ENCODE peak calls at places on chromosomes 2 and 18, in four cellular contexts. One of them, this sample, is unnamed.

GRCh38 chr2:48452108-48452507 is 77.8 kb upstream of the STON1 start:
- DNase-seq in AG04450: no peak
- DNase-seq in lower lobe of right lung: no peak
- DNase-seq in left ventricle myocardium inferior: no peak
- DNase-seq in this sample: no peak

GRCh38 chr18:69494841-69495240 is 94.2 kb downstream of the DOK6 start:
- DNase-seq in AG04450: no peak
- DNase-seq in lower lobe of right lung: no peak
- DNase-seq in left ventricle myocardium inferior: no peak
- DNase-seq in this sample: no peak

GRCh38 chr2:118750959-118751565 is 96.4 kb downstream of the EN1 start:
- DNase-seq in AG04450: no peak
- DNase-seq in lower lobe of right lung: no peak
- DNase-seq in left ventricle myocardium inferior: no peak
- DNase-seq in this sample: no peak

GRCh38 chr2:63537306-63537705 is 51.0 kb downstream of the WDPCP start:
- DNase-seq in AG04450: no peak
- DNase-seq in lower lobe of right lung: no peak
- DNase-seq in left ventricle myocardium inferior: no peak
- DNase-seq in this sample: no peak

GRCh38 chr2:39730685-39731302 is 48.3 kb downstream of the THUMPD2 start:
- DNase-seq in AG04450: no peak
- DNase-seq in lower lobe of right lung: no peak
- DNase-seq in left ventricle myocardium inferior: no peak
- DNase-seq in this sample: no peak

GRCh38 chr18:9495916-9496540 is 20.7 kb downstream of the RALBP1 start:
- DNase-seq in AG04450: no peak
- DNase-seq in lower lobe of right lung: no peak
- DNase-seq in left ventricle myocardium inferior: no peak
- DNase-seq in this sample: no peak

GRCh38 chr2:36277146-36277808 is 78.3 kb upstream of the CRIM1 start:
- DNase-seq in AG04450: peak
- DNase-seq in lower lobe of right lung: no peak
- DNase-seq in left ventricle myocardium inferior: no peak
- DNase-seq in this sample: peak

GRCh38 chr18:22267697-22268096 is 98.3 kb downstream of the GATA6 start:
- DNase-seq in AG04450: no peak
- DNase-seq in lower lobe of right lung: no peak
- DNase-seq in left ventricle myocardium inferior: peak
- DNase-seq in this sample: no peak

GRCh38 chr2:96843538-96844268 is at the start of gene ANKRD23:
- DNase-seq in AG04450: no peak
- DNase-seq in lower lobe of right lung: no peak
- DNase-seq in left ventricle myocardium inferior: no peak
- DNase-seq in this sample: no peak

GRCh38 chr2:14614011-14614410 is 18.5 kb upstream of the LRATD1 start:
- DNase-seq in AG04450: no peak
- DNase-seq in lower lobe of right lung: no peak
- DNase-seq in left ventricle myocardium inferior: no peak
- DNase-seq in this sample: no peak

GRCh38 chr2:115650827-115651226 is 1208.4 kb downstream of the DPP10 start:
- DNase-seq in AG04450: no peak
- DNase-seq in lower lobe of right lung: no peak
- DNase-seq in left ventricle myocardium inferior: no peak
- DNase-seq in this sample: no peak

GRCh38 chr2:207692206-207693065 is 19.0 kb upstream of the CCNYL1 start:
- DNase-seq in AG04450: no peak
- DNase-seq in lower lobe of right lung: peak
- DNase-seq in left ventricle myocardium inferior: no peak
- DNase-seq in this sample: no peak

GRCh38 chr2:49860170-49860569 is 705.9 kb upstream of the FSHR start:
- DNase-seq in AG04450: no peak
- DNase-seq in lower lobe of right lung: no peak
- DNase-seq in left ventricle myocardium inferior: no peak
- DNase-seq in this sample: no peak

GRCh38 chr2:80242355-80242910 is 62.1 kb downstream of the LRRTM1 start:
- DNase-seq in AG04450: no peak
- DNase-seq in lower lobe of right lung: no peak
- DNase-seq in left ventricle myocardium inferior: peak
- DNase-seq in this sample: no peak

GRCh38 chr2:8886876-8887275 is 49.5 kb upstream of the KIDINS220 start:
- DNase-seq in AG04450: no peak
- DNase-seq in lower lobe of right lung: no peak
- DNase-seq in left ventricle myocardium inferior: no peak
- DNase-seq in this sample: no peak

GRCh38 chr2:235493402-235493774 is 455 bp upstream of the AGAP1 start:
- DNase-seq in AG04450: no peak
- DNase-seq in lower lobe of right lung: peak
- DNase-seq in left ventricle myocardium inferior: no peak
- DNase-seq in this sample: no peak

GRCh38 chr2:148876589-148877402 is 1.8 kb downstream of the KIF5C start:
- DNase-seq in AG04450: no peak
- DNase-seq in lower lobe of right lung: peak
- DNase-seq in left ventricle myocardium inferior: no peak
- DNase-seq in this sample: no peak

GRCh38 chr2:128317186-128317897 is 1.3 kb downstream of the HS6ST1 start:
- DNase-seq in AG04450: no peak
- DNase-seq in lower lobe of right lung: peak
- DNase-seq in left ventricle myocardium inferior: no peak
- DNase-seq in this sample: no peak

GRCh38 chr2:70785137-70785911 is 5.1 kb downstream of the FIGLA start:
- DNase-seq in AG04450: no peak
- DNase-seq in lower lobe of right lung: no peak
- DNase-seq in left ventricle myocardium inferior: no peak
- DNase-seq in this sample: no peak

GRCh38 chr2:240151477-240152031 is 11.1 kb upstream of the OTOS start:
- DNase-seq in AG04450: no peak
- DNase-seq in lower lobe of right lung: peak
- DNase-seq in left ventricle myocardium inferior: peak
- DNase-seq in this sample: no peak

GRCh38 chr2:64807417-64807816 is 153.7 kb upstream of the SERTAD2 start:
- DNase-seq in AG04450: peak
- DNase-seq in lower lobe of right lung: peak
- DNase-seq in left ventricle myocardium inferior: no peak
- DNase-seq in this sample: peak

GRCh38 chr2:84906108-84906899 is 848 bp downstream of the TMSB10 start:
- DNase-seq in AG04450: no peak
- DNase-seq in lower lobe of right lung: peak
- DNase-seq in left ventricle myocardium inferior: peak
- DNase-seq in this sample: no peak

GRCh38 chr2:221431477-221431876 is 140.6 kb downstream of the EPHA4 start:
- DNase-seq in AG04450: no peak
- DNase-seq in lower lobe of right lung: no peak
- DNase-seq in left ventricle myocardium inferior: no peak
- DNase-seq in this sample: no peak

GRCh38 chr2:232890896-232891601 is 21.0 kb downstream of the SNORC start:
- DNase-seq in AG04450: no peak
- DNase-seq in lower lobe of right lung: peak
- DNase-seq in left ventricle myocardium inferior: peak
- DNase-seq in this sample: no peak

GRCh38 chr2:229901819-229902218 is 20.0 kb downstream of the TRIP12 start:
- DNase-seq in AG04450: no peak
- DNase-seq in lower lobe of right lung: no peak
- DNase-seq in left ventricle myocardium inferior: no peak
- DNase-seq in this sample: peak

GRCh38 chr2:19425419-19425818 is 67.0 kb upstream of the OSR1 start:
- DNase-seq in AG04450: no peak
- DNase-seq in lower lobe of right lung: no peak
- DNase-seq in left ventricle myocardium inferior: no peak
- DNase-seq in this sample: no peak

GRCh38 chr2:46988733-46989481 is 73.3 kb upstream of the MCFD2 start:
- DNase-seq in AG04450: no peak
- DNase-seq in lower lobe of right lung: no peak
- DNase-seq in left ventricle myocardium inferior: no peak
- DNase-seq in this sample: no peak

GRCh38 chr2:239264838-239265651 is 135.8 kb downstream of the HDAC4 start:
- DNase-seq in AG04450: no peak
- DNase-seq in lower lobe of right lung: no peak
- DNase-seq in left ventricle myocardium inferior: no peak
- DNase-seq in this sample: no peak

GRCh38 chr2:127197475-127198385 is 22.4 kb downstream of the CYP27C1 start:
- DNase-seq in AG04450: no peak
- DNase-seq in lower lobe of right lung: peak
- DNase-seq in left ventricle myocardium inferior: peak
- DNase-seq in this sample: no peak

GRCh38 chr2:28601612-28602011 is 105.8 kb downstream of the PLB1 start:
- DNase-seq in AG04450: no peak
- DNase-seq in lower lobe of right lung: peak
- DNase-seq in left ventricle myocardium inferior: no peak
- DNase-seq in this sample: no peak
- TF ChIP-seq CTCF in AG04450: no peak
- TF ChIP-seq CTCF in lower lobe of right lung: no peak
- TF ChIP-seq CTCF in left ventricle myocardium inferior: no peak
- TF ChIP-seq CTCF in this sample: no peak

DNA sequence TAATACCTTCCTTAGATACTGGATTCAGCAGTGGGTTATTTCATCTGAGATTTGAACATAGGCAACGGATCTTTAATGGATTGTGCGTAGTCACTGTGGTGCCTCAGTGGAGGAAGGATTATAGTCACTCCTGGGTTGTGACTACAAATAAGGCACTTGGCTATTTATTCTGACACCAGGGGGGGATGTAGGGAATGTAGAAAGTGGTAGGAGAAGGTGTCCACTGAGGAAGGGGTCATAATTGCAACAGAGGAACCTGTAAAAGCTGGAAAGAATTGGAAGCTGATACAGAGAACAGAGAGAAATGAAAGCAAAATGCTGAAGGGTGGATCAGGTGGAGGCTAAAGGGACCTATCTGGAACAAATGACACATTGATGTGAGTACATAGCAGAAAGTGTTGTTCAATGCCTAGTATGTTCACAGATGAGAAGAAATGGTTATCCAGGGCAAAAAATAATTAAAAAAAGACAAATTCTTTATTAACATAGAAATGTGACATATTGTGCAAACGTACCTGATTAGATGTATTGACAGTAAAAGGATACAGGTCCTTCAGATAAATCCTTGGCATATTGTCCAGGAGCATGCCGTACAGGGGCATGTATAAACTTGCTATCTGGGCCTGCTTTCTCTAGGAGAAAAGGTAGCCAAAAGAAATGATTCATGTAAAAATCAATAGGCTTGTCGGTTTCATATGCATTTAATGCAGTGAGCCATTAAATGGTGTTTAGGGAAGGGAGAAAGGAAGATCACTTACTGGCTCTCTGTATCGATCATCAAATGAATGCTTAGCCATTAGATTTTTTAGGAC is 91.2 kb upstream of the CCDC195 start:
- DNase-seq in AG04450: no peak
- DNase-seq in lower lobe of right lung: no peak
- DNase-seq in left ventricle myocardium inferior: no peak
- DNase-seq in this sample: no peak
- TF ChIP-seq CTCF in AG04450: peak
- TF ChIP-seq CTCF in lower lobe of right lung: no peak
- TF ChIP-seq CTCF in left ventricle myocardium inferior: no peak
- TF ChIP-seq CTCF in this sample: no peak

GRCh38 chr2:184599054-184599874 is 935 bp downstream of the ZNF804A start:
- DNase-seq in AG04450: no peak
- DNase-seq in lower lobe of right lung: no peak
- DNase-seq in left ventricle myocardium inferior: no peak
- DNase-seq in this sample: no peak

GRCh38 chr2:184597996-184598312 is 375 bp upstream of the ZNF804A start:
- DNase-seq in AG04450: no peak
- DNase-seq in lower lobe of right lung: no peak
- DNase-seq in left ventricle myocardium inferior: no peak
- DNase-seq in this sample: no peak

GRCh38 chr2:184598313-184599053 is at the start of gene ZNF804A:
- DNase-seq in AG04450: no peak
- DNase-seq in lower lobe of right lung: peak
- DNase-seq in left ventricle myocardium inferior: peak
- DNase-seq in this sample: no peak

GRCh38 chr2:184597571-184597980 is 753 bp upstream of the ZNF804A start:
- DNase-seq in AG04450: no peak
- DNase-seq in lower lobe of right lung: peak
- DNase-seq in left ventricle myocardium inferior: peak
- DNase-seq in this sample: no peak

DNA sequence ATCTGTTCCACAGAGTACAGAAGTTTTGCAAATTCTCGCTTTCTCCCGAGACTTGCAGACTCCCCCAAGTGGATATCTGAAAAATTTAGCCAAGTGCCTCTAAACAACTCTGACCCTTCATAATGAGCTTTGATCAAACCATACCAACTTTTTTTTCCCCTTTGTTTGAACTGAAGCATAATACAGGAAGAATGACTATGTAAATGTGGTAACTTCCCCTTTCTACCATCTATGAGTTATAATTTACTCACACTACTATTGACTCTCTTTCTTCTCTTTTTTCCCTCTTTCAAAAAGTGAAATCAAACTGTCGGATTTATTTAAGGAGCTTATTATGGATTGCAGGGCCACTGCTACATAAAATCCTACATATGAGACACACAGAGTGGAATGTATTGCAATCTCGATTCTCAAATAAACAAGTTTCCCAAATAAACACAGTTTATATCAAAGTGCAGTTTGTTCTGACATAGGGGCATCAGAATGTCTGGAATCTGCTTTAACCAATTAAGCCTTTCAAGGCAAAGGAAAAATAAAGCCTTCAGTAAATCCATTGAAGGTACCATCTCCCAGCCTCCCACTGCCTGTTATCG is 1.4 kb upstream of the ZNF804A start:
- DNase-seq in AG04450: peak
- DNase-seq in lower lobe of right lung: no peak
- DNase-seq in left ventricle myocardium inferior: no peak
- DNase-seq in this sample: no peak
- TF ChIP-seq CTCF in AG04450: peak
- TF ChIP-seq CTCF in lower lobe of right lung: no peak
- TF ChIP-seq CTCF in left ventricle myocardium inferior: no peak
- TF ChIP-seq CTCF in this sample: no peak

DNA sequence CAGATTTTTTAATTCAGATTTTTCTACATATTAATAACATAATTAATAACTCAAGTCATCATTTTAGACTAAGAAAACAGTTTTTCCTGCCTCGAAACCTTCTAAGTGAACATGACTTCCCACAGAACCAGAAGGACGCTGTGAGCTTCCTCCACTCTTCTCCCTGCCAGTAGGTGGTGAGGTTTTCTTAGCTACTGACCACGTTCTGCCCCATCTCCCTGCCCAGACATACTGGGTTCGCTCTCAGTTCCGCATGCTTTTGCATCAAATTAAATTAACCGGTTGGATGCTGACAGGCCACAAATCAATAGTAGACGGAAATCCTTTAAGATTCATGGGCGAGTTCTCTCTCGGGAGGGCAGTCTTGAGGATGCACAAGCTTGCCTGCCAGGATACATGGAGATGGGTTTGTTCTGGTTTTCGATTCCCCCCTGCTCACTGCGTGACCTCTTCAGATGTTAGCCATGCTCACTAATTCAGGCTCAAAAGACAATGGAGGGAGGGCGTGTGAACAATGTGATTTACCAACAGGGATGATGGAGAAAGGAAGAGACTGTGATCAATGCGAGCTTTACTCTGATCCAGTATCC is 375.9 kb downstream of the EIPR1 start:
- DNase-seq in AG04450: no peak
- DNase-seq in lower lobe of right lung: no peak
- DNase-seq in left ventricle myocardium inferior: no peak
- DNase-seq in this sample: no peak
- TF ChIP-seq CTCF in AG04450: no peak
- TF ChIP-seq CTCF in lower lobe of right lung: peak
- TF ChIP-seq CTCF in left ventricle myocardium inferior: peak
- TF ChIP-seq CTCF in this sample: no peak

GRCh38 chr2:238139841-238140439 is 1.5 kb downstream of the KLHL30 start:
- DNase-seq in AG04450: no peak
- DNase-seq in lower lobe of right lung: no peak
- DNase-seq in left ventricle myocardium inferior: no peak
- DNase-seq in this sample: no peak
- TF ChIP-seq CTCF in AG04450: no peak
- TF ChIP-seq CTCF in lower lobe of right lung: no peak
- TF ChIP-seq CTCF in left ventricle myocardium inferior: no peak
- TF ChIP-seq CTCF in this sample: no peak

GRCh38 chr2:38722271-38723115 is 28.7 kb downstream of the SRSF7 start:
- DNase-seq in AG04450: no peak
- DNase-seq in lower lobe of right lung: no peak
- DNase-seq in left ventricle myocardium inferior: no peak
- DNase-seq in this sample: no peak
- TF ChIP-seq CTCF in AG04450: no peak
- TF ChIP-seq CTCF in lower lobe of right lung: no peak
- TF ChIP-seq CTCF in left ventricle myocardium inferior: no peak
- TF ChIP-seq CTCF in this sample: no peak

This sample was measured in HFF-Myc.